ENCODE peak calls at places on chromosomes 2 and 18, in nine cellular contexts. One of them, this sample, is unnamed.

GRCh38 chr2:46548103-46548486 is 68.7 kb downstream of the TMEM247 start:
- DNase-seq in stomach: no peak
- DNase-seq in tibial nerve: no peak
- DNase-seq in breast epithelium: no peak
- DNase-seq in K562: no peak
- DNase-seq in lower leg skin: no peak
- DNase-seq in ovary: no peak
- DNase-seq in HCT116: no peak
- DNase-seq in heart left ventricle: no peak
- DNase-seq in this sample: no peak

GRCh38 chr18:79887181-79888000 is 64.1 kb downstream of the SLC66A2 start:
- DNase-seq in stomach: no peak
- DNase-seq in K562: no peak
- DNase-seq in lower leg skin: no peak
- DNase-seq in ovary: peak
- DNase-seq in breast epithelium: no peak
- DNase-seq in heart left ventricle: peak
- DNase-seq in tibial nerve: no peak
- DNase-seq in HCT116: no peak
- DNase-seq in this sample: no peak

GRCh38 chr18:79750980-79751571 is 46.7 kb upstream of the KCNG2 start:
- DNase-seq in HCT116: no peak
- DNase-seq in lower leg skin: no peak
- DNase-seq in stomach: peak
- DNase-seq in heart left ventricle: no peak
- DNase-seq in tibial nerve: no peak
- DNase-seq in ovary: no peak
- DNase-seq in K562: no peak
- DNase-seq in breast epithelium: peak
- DNase-seq in this sample: no peak

GRCh38 chr2:165015052-165015642 is 59.8 kb upstream of the SLC38A11 start:
- DNase-seq in HCT116: peak
- DNase-seq in breast epithelium: no peak
- DNase-seq in stomach: peak
- DNase-seq in K562: peak
- DNase-seq in lower leg skin: no peak
- DNase-seq in tibial nerve: peak
- DNase-seq in heart left ventricle: peak
- DNase-seq in ovary: peak
- DNase-seq in this sample: peak

GRCh38 chr2:80086831-80087230 is 217.7 kb downstream of the LRRTM1 start:
- DNase-seq in lower leg skin: no peak
- DNase-seq in stomach: no peak
- DNase-seq in breast epithelium: no peak
- DNase-seq in tibial nerve: no peak
- DNase-seq in ovary: no peak
- DNase-seq in heart left ventricle: no peak
- DNase-seq in K562: peak
- DNase-seq in HCT116: no peak
- DNase-seq in this sample: no peak

GRCh38 chr2:204948364-204948763 is 403.1 kb downstream of the PARD3B start:
- DNase-seq in tibial nerve: no peak
- DNase-seq in stomach: no peak
- DNase-seq in K562: no peak
- DNase-seq in lower leg skin: no peak
- DNase-seq in heart left ventricle: no peak
- DNase-seq in HCT116: no peak
- DNase-seq in breast epithelium: no peak
- DNase-seq in ovary: no peak
- DNase-seq in this sample: no peak

GRCh38 chr18:23515911-23516546 is 12.7 kb downstream of the RMC1 start:
- DNase-seq in breast epithelium: peak
- DNase-seq in stomach: peak
- DNase-seq in K562: peak
- DNase-seq in HCT116: peak
- DNase-seq in lower leg skin: peak
- DNase-seq in tibial nerve: peak
- DNase-seq in ovary: peak
- DNase-seq in heart left ventricle: no peak
- DNase-seq in this sample: peak

GRCh38 chr2:44247924-44248323 is 27.4 kb upstream of the SLC3A1 start:
- DNase-seq in heart left ventricle: no peak
- DNase-seq in breast epithelium: no peak
- DNase-seq in lower leg skin: no peak
- DNase-seq in tibial nerve: no peak
- DNase-seq in K562: peak
- DNase-seq in HCT116: no peak
- DNase-seq in stomach: no peak
- DNase-seq in ovary: no peak
- DNase-seq in this sample: no peak

GRCh38 chr18:23135679-23136325 is 517 bp downstream of the CABLES1 start:
- DNase-seq in heart left ventricle: peak
- DNase-seq in lower leg skin: no peak
- DNase-seq in HCT116: no peak
- DNase-seq in breast epithelium: peak
- DNase-seq in K562: no peak
- DNase-seq in ovary: peak
- DNase-seq in stomach: peak
- DNase-seq in tibial nerve: no peak
- DNase-seq in this sample: peak

GRCh38 chr2:240952496-240953246 is 45.7 kb upstream of the SNED1 start:
- DNase-seq in HCT116: no peak
- DNase-seq in tibial nerve: peak
- DNase-seq in heart left ventricle: peak
- DNase-seq in lower leg skin: no peak
- DNase-seq in stomach: peak
- DNase-seq in K562: no peak
- DNase-seq in breast epithelium: peak
- DNase-seq in ovary: peak
- DNase-seq in this sample: no peak

GRCh38 chr2:17058772-17059402 is 393.3 kb upstream of the CYRIA start:
- DNase-seq in HCT116: no peak
- DNase-seq in tibial nerve: no peak
- DNase-seq in breast epithelium: no peak
- DNase-seq in lower leg skin: no peak
- DNase-seq in K562: no peak
- DNase-seq in stomach: no peak
- DNase-seq in ovary: no peak
- DNase-seq in heart left ventricle: no peak
- DNase-seq in this sample: no peak

GRCh38 chr2:231710751-231711676 is 2.7 kb downstream of the PTMA start:
- DNase-seq in stomach: peak
- DNase-seq in heart left ventricle: peak
- DNase-seq in ovary: peak
- DNase-seq in breast epithelium: no peak
- DNase-seq in tibial nerve: no peak
- DNase-seq in HCT116: no peak
- DNase-seq in lower leg skin: no peak
- DNase-seq in K562: no peak
- DNase-seq in this sample: no peak

GRCh38 chr18:68960355-68960754 is 162.5 kb downstream of the CCDC102B start:
- DNase-seq in heart left ventricle: no peak
- DNase-seq in HCT116: no peak
- DNase-seq in K562: no peak
- DNase-seq in stomach: no peak
- DNase-seq in lower leg skin: no peak
- DNase-seq in ovary: no peak
- DNase-seq in breast epithelium: no peak
- DNase-seq in tibial nerve: no peak
- DNase-seq in this sample: no peak

GRCh38 chr2:8607591-8607990 is 74.3 kb upstream of the ID2 start:
- DNase-seq in lower leg skin: no peak
- DNase-seq in stomach: no peak
- DNase-seq in heart left ventricle: no peak
- DNase-seq in ovary: no peak
- DNase-seq in HCT116: no peak
- DNase-seq in tibial nerve: no peak
- DNase-seq in K562: no peak
- DNase-seq in breast epithelium: no peak
- DNase-seq in this sample: no peak

GRCh38 chr18:59783138-59783537 is 85.9 kb upstream of the CCBE1 start:
- DNase-seq in breast epithelium: no peak
- DNase-seq in K562: peak
- DNase-seq in tibial nerve: no peak
- DNase-seq in ovary: no peak
- DNase-seq in stomach: no peak
- DNase-seq in heart left ventricle: no peak
- DNase-seq in lower leg skin: peak
- DNase-seq in HCT116: peak
- DNase-seq in this sample: peak

GRCh38 chr2:26860451-26860850 is 12.5 kb downstream of the DPYSL5 start:
- DNase-seq in tibial nerve: no peak
- DNase-seq in heart left ventricle: no peak
- DNase-seq in K562: no peak
- DNase-seq in breast epithelium: no peak
- DNase-seq in ovary: no peak
- DNase-seq in HCT116: no peak
- DNase-seq in lower leg skin: no peak
- DNase-seq in stomach: no peak
- DNase-seq in this sample: no peak

GRCh38 chr2:151343073-151343472 is 14.3 kb upstream of the TNFAIP6 start:
- DNase-seq in lower leg skin: no peak
- DNase-seq in ovary: no peak
- DNase-seq in stomach: no peak
- DNase-seq in heart left ventricle: no peak
- DNase-seq in HCT116: no peak
- DNase-seq in breast epithelium: no peak
- DNase-seq in K562: no peak
- DNase-seq in tibial nerve: no peak
- DNase-seq in this sample: no peak

GRCh38 chr18:35777042-35777441 is 195.4 kb upstream of the RMP24 start:
- DNase-seq in K562: peak
- DNase-seq in tibial nerve: no peak
- DNase-seq in stomach: no peak
- DNase-seq in heart left ventricle: no peak
- DNase-seq in breast epithelium: no peak
- DNase-seq in lower leg skin: no peak
- DNase-seq in ovary: no peak
- DNase-seq in HCT116: peak
- DNase-seq in this sample: no peak

DNA sequence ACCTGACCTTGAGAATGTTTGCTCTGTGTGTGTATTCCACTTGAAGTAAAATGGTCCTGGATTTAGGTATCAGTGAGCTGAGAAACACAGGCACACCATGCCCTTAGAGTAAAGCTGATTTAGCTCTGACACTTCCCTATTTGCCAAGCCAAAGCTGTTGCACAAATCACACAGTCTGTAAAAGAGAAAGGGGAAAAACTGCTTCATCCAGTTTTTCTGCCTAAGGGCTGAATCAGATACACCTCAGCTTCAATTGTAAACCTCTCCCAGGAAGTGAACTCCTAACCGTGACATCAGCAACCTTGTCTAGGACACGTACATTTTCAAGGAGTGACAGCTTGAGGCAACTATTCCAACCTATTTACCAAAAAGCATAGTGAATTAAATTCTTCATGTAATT is 150.4 kb downstream of the NR4A2 start:
- DNase-seq in stomach: peak
- DNase-seq in K562: no peak
- DNase-seq in tibial nerve: no peak
- DNase-seq in lower leg skin: peak
- DNase-seq in HCT116: peak
- DNase-seq in ovary: no peak
- DNase-seq in breast epithelium: no peak
- DNase-seq in heart left ventricle: no peak
- DNase-seq in this sample: no peak
- TF ChIP-seq POLR2A in stomach: peak
- TF ChIP-seq POLR2A in K562: no peak
- TF ChIP-seq POLR2A in tibial nerve: no peak
- TF ChIP-seq POLR2A in lower leg skin: no peak
- TF ChIP-seq POLR2A in HCT116: no peak
- TF ChIP-seq POLR2A in ovary: no peak
- TF ChIP-seq POLR2A in breast epithelium: no peak
- TF ChIP-seq POLR2A in heart left ventricle: no peak
- TF ChIP-seq POLR2A in this sample: no peak

GRCh38 chr2:120830096-120830830 is 94.6 kb downstream of the GLI2 start:
- DNase-seq in ovary: peak
- DNase-seq in lower leg skin: no peak
- DNase-seq in stomach: no peak
- DNase-seq in heart left ventricle: peak
- DNase-seq in tibial nerve: no peak
- DNase-seq in breast epithelium: no peak
- DNase-seq in HCT116: no peak
- DNase-seq in K562: no peak
- DNase-seq in this sample: no peak
- TF ChIP-seq POLR2A in ovary: no peak
- TF ChIP-seq POLR2A in lower leg skin: no peak
- TF ChIP-seq POLR2A in stomach: no peak
- TF ChIP-seq POLR2A in heart left ventricle: no peak
- TF ChIP-seq POLR2A in tibial nerve: no peak
- TF ChIP-seq POLR2A in breast epithelium: no peak
- TF ChIP-seq POLR2A in HCT116: no peak
- TF ChIP-seq POLR2A in K562: no peak
- TF ChIP-seq POLR2A in this sample: no peak

GRCh38 chr2:28391564-28392296 is 928 bp upstream of the FOSL2 start:
- DNase-seq in heart left ventricle: peak
- DNase-seq in lower leg skin: peak
- DNase-seq in HCT116: peak
- DNase-seq in tibial nerve: peak
- DNase-seq in ovary: peak
- DNase-seq in breast epithelium: peak
- DNase-seq in K562: peak
- DNase-seq in stomach: peak
- DNase-seq in this sample: peak
- TF ChIP-seq POLR2A in heart left ventricle: peak
- TF ChIP-seq POLR2A in lower leg skin: no peak
- TF ChIP-seq POLR2A in HCT116: no peak
- TF ChIP-seq POLR2A in tibial nerve: peak
- TF ChIP-seq POLR2A in ovary: peak
- TF ChIP-seq POLR2A in breast epithelium: peak
- TF ChIP-seq POLR2A in K562: no peak
- TF ChIP-seq POLR2A in stomach: peak
- TF ChIP-seq POLR2A in this sample: peak

GRCh38 chr2:70978388-70979357 is at the start of gene ANKRD53:
- DNase-seq in stomach: peak
- DNase-seq in heart left ventricle: peak
- DNase-seq in lower leg skin: no peak
- DNase-seq in K562: no peak
- DNase-seq in HCT116: no peak
- DNase-seq in tibial nerve: no peak
- DNase-seq in breast epithelium: peak
- DNase-seq in ovary: peak
- DNase-seq in this sample: no peak
- TF ChIP-seq POLR2A in stomach: no peak
- TF ChIP-seq POLR2A in heart left ventricle: no peak
- TF ChIP-seq POLR2A in lower leg skin: no peak
- TF ChIP-seq POLR2A in K562: no peak
- TF ChIP-seq POLR2A in HCT116: no peak
- TF ChIP-seq POLR2A in tibial nerve: no peak
- TF ChIP-seq POLR2A in breast epithelium: no peak
- TF ChIP-seq POLR2A in ovary: no peak
- TF ChIP-seq POLR2A in this sample: no peak

GRCh38 chr2:102385522-102385921 is 29.9 kb downstream of the IL18R1 start:
- DNase-seq in breast epithelium: no peak
- DNase-seq in tibial nerve: no peak
- DNase-seq in stomach: no peak
- DNase-seq in HCT116: no peak
- DNase-seq in ovary: no peak
- DNase-seq in heart left ventricle: no peak
- DNase-seq in lower leg skin: no peak
- DNase-seq in K562: no peak
- DNase-seq in this sample: no peak
- TF ChIP-seq POLR2A in breast epithelium: no peak
- TF ChIP-seq POLR2A in tibial nerve: no peak
- TF ChIP-seq POLR2A in stomach: no peak
- TF ChIP-seq POLR2A in HCT116: no peak
- TF ChIP-seq POLR2A in ovary: no peak
- TF ChIP-seq POLR2A in heart left ventricle: no peak
- TF ChIP-seq POLR2A in lower leg skin: no peak
- TF ChIP-seq POLR2A in K562: no peak
- TF ChIP-seq POLR2A in this sample: no peak

This sample was measured in H54.